ENCODE peak calls at places on chromosome 19, in six cellular contexts. One of them, this sample, is unnamed.

GRCh38 chr19:58568731-58569130 is 4.4 kb downstream of the MZF1 start:
- DNase-seq in SJSA1: no peak
- DNase-seq in psoas muscle: peak
- DNase-seq in tibial nerve: peak
- DNase-seq in small intestine: no peak
- DNase-seq in MM.1S: no peak
- DNase-seq in this sample: peak

GRCh38 chr19:55882626-55883025 is 46.3 kb downstream of the NLRP4 start:
- DNase-seq in SJSA1: peak
- DNase-seq in psoas muscle: no peak
- DNase-seq in tibial nerve: no peak
- DNase-seq in small intestine: no peak
- DNase-seq in MM.1S: no peak
- DNase-seq in this sample: no peak

GRCh38 chr19:41711376-41712261 is 3.2 kb downstream of the CEACAM5 start:
- DNase-seq in SJSA1: no peak
- DNase-seq in psoas muscle: no peak
- DNase-seq in tibial nerve: no peak
- DNase-seq in small intestine: no peak
- DNase-seq in MM.1S: no peak
- DNase-seq in this sample: no peak

GRCh38 chr19:50861496-50862286 is 7.0 kb downstream of the KLK3 start:
- DNase-seq in SJSA1: no peak
- DNase-seq in psoas muscle: no peak
- DNase-seq in tibial nerve: no peak
- DNase-seq in small intestine: no peak
- DNase-seq in MM.1S: no peak
- DNase-seq in this sample: no peak

GRCh38 chr19:4077800-4078683 is 11.3 kb upstream of the ZBTB7A start:
- DNase-seq in SJSA1: no peak
- DNase-seq in psoas muscle: peak
- DNase-seq in tibial nerve: peak
- DNase-seq in small intestine: peak
- DNase-seq in MM.1S: peak
- DNase-seq in this sample: peak

GRCh38 chr19:37885392-37885791 is 21.0 kb downstream of the WDR87 start:
- DNase-seq in SJSA1: no peak
- DNase-seq in psoas muscle: no peak
- DNase-seq in tibial nerve: no peak
- DNase-seq in small intestine: no peak
- DNase-seq in MM.1S: no peak
- DNase-seq in this sample: no peak

GRCh38 chr19:18385675-18386542 is at the start of gene GDF15:
- DNase-seq in SJSA1: peak
- DNase-seq in psoas muscle: peak
- DNase-seq in tibial nerve: peak
- DNase-seq in small intestine: peak
- DNase-seq in MM.1S: no peak
- DNase-seq in this sample: peak

GRCh38 chr19:12232961-12233360 is 61.7 kb downstream of the ZNF44 start:
- DNase-seq in SJSA1: no peak
- DNase-seq in psoas muscle: no peak
- DNase-seq in tibial nerve: no peak
- DNase-seq in small intestine: no peak
- DNase-seq in MM.1S: no peak
- DNase-seq in this sample: no peak

GRCh38 chr19:7868671-7869452 is 5.3 kb downstream of the PRR36 start:
- DNase-seq in SJSA1: peak
- DNase-seq in psoas muscle: peak
- DNase-seq in tibial nerve: no peak
- DNase-seq in small intestine: peak
- DNase-seq in MM.1S: peak
- DNase-seq in this sample: peak

GRCh38 chr19:45492627-45493470 is 4.0 kb downstream of the RTN2 start:
- DNase-seq in SJSA1: no peak
- DNase-seq in psoas muscle: peak
- DNase-seq in tibial nerve: no peak
- DNase-seq in small intestine: no peak
- DNase-seq in MM.1S: no peak
- DNase-seq in this sample: no peak

GRCh38 chr19:9156304-9156703 is 16.1 kb downstream of the ZNF317 start:
- DNase-seq in SJSA1: no peak
- DNase-seq in psoas muscle: no peak
- DNase-seq in tibial nerve: no peak
- DNase-seq in small intestine: no peak
- DNase-seq in MM.1S: no peak
- DNase-seq in this sample: no peak

GRCh38 chr19:56314018-56314583 is 538 bp downstream of the ZSCAN5A start:
- DNase-seq in SJSA1: no peak
- DNase-seq in psoas muscle: no peak
- DNase-seq in tibial nerve: no peak
- DNase-seq in small intestine: no peak
- DNase-seq in MM.1S: no peak
- DNase-seq in this sample: no peak

GRCh38 chr19:28466107-28467045 is 746.6 kb downstream of the UQCRFS1 start:
- DNase-seq in SJSA1: no peak
- DNase-seq in psoas muscle: peak
- DNase-seq in tibial nerve: peak
- DNase-seq in small intestine: peak
- DNase-seq in MM.1S: peak
- DNase-seq in this sample: no peak

GRCh38 chr19:44626067-44626624 is 12.8 kb downstream of the IGSF23 start:
- DNase-seq in SJSA1: peak
- DNase-seq in psoas muscle: no peak
- DNase-seq in tibial nerve: no peak
- DNase-seq in small intestine: peak
- DNase-seq in MM.1S: no peak
- DNase-seq in this sample: no peak

GRCh38 chr19:57708641-57709354 is at the start of gene ZNF154:
- DNase-seq in SJSA1: no peak
- DNase-seq in psoas muscle: peak
- DNase-seq in tibial nerve: no peak
- DNase-seq in small intestine: peak
- DNase-seq in MM.1S: no peak
- DNase-seq in this sample: no peak

GRCh38 chr19:41701401-41702075 is 6.9 kb upstream of the CEACAM5 start:
- DNase-seq in SJSA1: peak
- DNase-seq in psoas muscle: no peak
- DNase-seq in tibial nerve: no peak
- DNase-seq in small intestine: peak
- DNase-seq in MM.1S: no peak
- DNase-seq in this sample: no peak

GRCh38 chr19:13001502-13002388 is 6.5 kb downstream of the NFIX start:
- DNase-seq in SJSA1: no peak
- DNase-seq in psoas muscle: peak
- DNase-seq in tibial nerve: no peak
- DNase-seq in small intestine: no peak
- DNase-seq in MM.1S: no peak
- DNase-seq in this sample: peak

GRCh38 chr19:12194827-12195500 is 32.1 kb downstream of the ZNF136 start:
- DNase-seq in SJSA1: no peak
- DNase-seq in psoas muscle: peak
- DNase-seq in tibial nerve: peak
- DNase-seq in small intestine: peak
- DNase-seq in MM.1S: no peak
- DNase-seq in this sample: peak

GRCh38 chr19:860481-861098 is 1.1 kb downstream of the CFD start:
- DNase-seq in SJSA1: peak
- DNase-seq in psoas muscle: peak
- DNase-seq in tibial nerve: peak
- DNase-seq in small intestine: peak
- DNase-seq in MM.1S: peak
- DNase-seq in this sample: no peak

GRCh38 chr19:1154731-1155351 is 19.2 kb downstream of the SBNO2 start:
- DNase-seq in SJSA1: no peak
- DNase-seq in psoas muscle: peak
- DNase-seq in tibial nerve: peak
- DNase-seq in small intestine: peak
- DNase-seq in MM.1S: no peak
- DNase-seq in this sample: peak

GRCh38 chr19:11759805-11760204 is 7.0 kb upstream of the ZNF441 start:
- DNase-seq in SJSA1: no peak
- DNase-seq in psoas muscle: no peak
- DNase-seq in tibial nerve: no peak
- DNase-seq in small intestine: no peak
- DNase-seq in MM.1S: no peak
- DNase-seq in this sample: no peak

GRCh38 chr19:40623403-40624239 is 22.5 kb downstream of the LTBP4 start:
- DNase-seq in SJSA1: no peak
- DNase-seq in psoas muscle: no peak
- DNase-seq in tibial nerve: no peak
- DNase-seq in small intestine: peak
- DNase-seq in MM.1S: no peak
- DNase-seq in this sample: peak

GRCh38 chr19:8731428-8732169 is 10.2 kb downstream of the OR2Z1 start:
- DNase-seq in SJSA1: peak
- DNase-seq in psoas muscle: no peak
- DNase-seq in tibial nerve: no peak
- DNase-seq in small intestine: no peak
- DNase-seq in MM.1S: peak
- DNase-seq in this sample: no peak

DNA sequence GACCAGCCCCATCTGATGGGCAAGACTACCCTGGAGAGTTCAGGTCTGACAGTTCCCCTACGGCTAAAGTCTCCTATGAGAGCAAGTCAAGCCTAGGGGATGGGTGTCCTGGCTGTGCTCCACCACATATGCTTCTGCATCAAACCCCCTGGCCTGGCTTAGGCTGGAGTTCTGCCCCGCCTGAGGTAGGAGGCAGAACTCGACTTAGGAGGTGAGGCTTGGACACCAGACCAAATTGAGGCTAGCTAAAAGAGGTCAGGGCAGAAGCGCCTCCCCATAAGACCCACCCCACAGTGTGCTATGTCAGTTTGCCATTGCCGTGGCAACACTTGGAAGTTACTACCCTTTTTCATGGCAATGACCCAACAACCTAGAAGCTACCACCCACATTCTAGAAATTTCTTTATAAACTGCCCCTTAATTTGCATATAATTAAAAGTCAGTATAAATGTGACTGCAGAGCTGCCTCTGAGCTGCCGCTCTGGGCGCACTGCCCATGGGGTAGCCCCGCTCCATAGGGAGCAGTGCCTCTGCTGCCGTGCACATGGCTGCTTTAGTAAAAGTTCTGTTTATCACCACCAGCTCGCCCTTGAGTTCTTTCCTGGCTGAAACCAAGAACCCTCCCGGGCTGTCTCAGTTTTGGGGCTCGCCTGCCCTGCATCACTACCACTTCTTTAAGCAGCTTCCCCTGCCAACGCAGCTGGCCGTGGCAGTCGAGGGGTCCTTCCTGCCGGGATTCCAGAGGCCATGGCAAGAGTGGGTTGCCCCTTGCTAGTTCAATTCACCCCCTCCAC is 20.2 kb downstream of the AP1M1 start:
- DNase-seq in SJSA1: no peak
- DNase-seq in psoas muscle: no peak
- DNase-seq in tibial nerve: no peak
- DNase-seq in small intestine: no peak
- DNase-seq in MM.1S: no peak
- DNase-seq in this sample: no peak
- H3K27ac ChIP-seq in SJSA1: no peak
- H3K27ac ChIP-seq in psoas muscle: no peak
- H3K27ac ChIP-seq in tibial nerve: no peak
- H3K27ac ChIP-seq in small intestine: no peak
- H3K27ac ChIP-seq in MM.1S: no peak
- H3K27ac ChIP-seq in this sample: no peak

DNA sequence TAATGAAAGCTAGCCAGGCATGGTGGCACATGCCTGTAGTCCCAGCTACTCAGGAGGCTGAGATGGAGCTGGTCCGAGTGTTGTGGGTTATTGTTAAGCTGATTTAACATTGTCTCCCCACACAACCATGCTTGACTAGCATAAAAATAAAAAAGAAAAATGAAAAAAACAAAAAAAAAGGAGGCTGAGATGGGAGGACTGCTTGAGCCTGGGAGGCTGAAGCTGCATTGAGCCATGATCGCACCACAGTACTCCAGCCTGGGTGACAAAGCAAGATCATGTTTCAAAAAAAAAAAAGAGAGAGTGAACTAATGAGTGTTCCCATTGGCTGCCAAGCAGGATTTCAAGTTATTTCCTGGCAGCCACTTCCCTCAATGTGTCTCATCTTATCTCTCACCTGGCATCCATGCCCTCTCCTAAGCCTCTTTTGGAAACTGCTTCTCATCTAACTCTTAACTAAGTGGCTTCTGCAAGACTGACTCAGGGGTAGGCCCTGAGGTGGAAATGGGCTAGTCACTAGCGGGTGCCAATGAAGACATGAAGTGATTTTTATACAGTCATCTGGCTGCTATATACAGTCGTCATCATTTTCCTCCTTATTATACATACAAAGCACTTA is 4.9 kb downstream of the THAP8 start:
- DNase-seq in SJSA1: no peak
- DNase-seq in psoas muscle: no peak
- DNase-seq in tibial nerve: no peak
- DNase-seq in small intestine: no peak
- DNase-seq in MM.1S: no peak
- DNase-seq in this sample: no peak
- H3K27ac ChIP-seq in SJSA1: no peak
- H3K27ac ChIP-seq in psoas muscle: no peak
- H3K27ac ChIP-seq in tibial nerve: no peak
- H3K27ac ChIP-seq in small intestine: no peak
- H3K27ac ChIP-seq in MM.1S: no peak
- H3K27ac ChIP-seq in this sample: no peak

DNA sequence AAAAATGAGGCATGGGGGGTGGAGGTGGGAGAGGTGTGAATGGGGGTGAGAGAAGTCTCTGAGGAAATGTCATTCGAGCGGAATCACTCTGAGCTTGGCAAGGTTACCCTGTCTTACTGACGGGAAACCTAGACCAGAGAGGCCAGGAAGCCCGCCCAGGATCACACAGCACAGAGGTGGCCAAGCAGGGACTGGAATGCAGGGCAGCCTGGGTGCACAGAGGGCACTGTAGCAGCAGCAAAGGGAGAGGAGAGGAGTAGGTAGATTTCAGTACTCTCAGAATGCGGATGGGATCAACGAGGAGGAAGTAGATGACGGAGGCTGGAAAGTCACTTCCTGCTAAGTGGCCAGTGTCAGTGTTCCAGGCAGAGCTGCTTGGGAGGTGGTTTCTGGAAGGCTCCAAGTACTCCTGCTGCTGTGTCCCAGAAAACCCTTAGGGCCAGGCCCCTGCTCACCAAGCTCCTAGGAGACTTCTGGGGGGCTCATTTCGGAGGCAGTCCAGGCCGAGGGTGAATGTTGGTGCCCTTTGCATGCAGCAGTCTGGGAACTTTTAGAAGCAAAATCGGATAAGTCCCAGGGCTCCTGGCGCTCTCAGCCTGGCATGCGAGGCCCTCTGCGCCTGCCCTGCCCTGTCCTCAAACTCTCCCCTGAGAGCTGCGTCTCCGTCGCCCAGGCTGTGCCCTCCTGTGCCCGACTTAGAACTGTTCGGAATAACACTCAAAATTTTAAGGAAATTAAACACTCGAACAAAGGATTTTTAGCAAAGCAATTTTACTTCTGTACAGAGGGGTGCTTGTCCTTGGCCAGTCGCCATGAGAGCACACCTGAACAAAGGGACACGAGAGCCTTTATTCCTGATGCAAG is 33.5 kb downstream of the DNM2 start:
- DNase-seq in SJSA1: no peak
- DNase-seq in psoas muscle: no peak
- DNase-seq in tibial nerve: no peak
- DNase-seq in small intestine: peak
- DNase-seq in MM.1S: no peak
- DNase-seq in this sample: no peak
- H3K27ac ChIP-seq in SJSA1: no peak
- H3K27ac ChIP-seq in psoas muscle: peak
- H3K27ac ChIP-seq in tibial nerve: peak
- H3K27ac ChIP-seq in small intestine: peak
- H3K27ac ChIP-seq in MM.1S: no peak
- H3K27ac ChIP-seq in this sample: peak

GRCh38 chr19:33177417-33177976 is 16.6 kb upstream of the LRP3 start:
- DNase-seq in SJSA1: peak
- DNase-seq in psoas muscle: no peak
- DNase-seq in tibial nerve: no peak
- DNase-seq in small intestine: no peak
- DNase-seq in MM.1S: no peak
- DNase-seq in this sample: no peak
- H3K27ac ChIP-seq in SJSA1: no peak
- H3K27ac ChIP-seq in psoas muscle: peak
- H3K27ac ChIP-seq in tibial nerve: peak
- H3K27ac ChIP-seq in small intestine: peak
- H3K27ac ChIP-seq in MM.1S: peak
- H3K27ac ChIP-seq in this sample: peak

This sample was measured in uterus.